ENCODE peak calls at places on chromosomes 3 and 15, in four cellular contexts. R, K, D and J are unnamed samples.

GRCh38 chr3:100047455-100048141 is 66.7 kb downstream of the FILIP1L start:
- DNase-seq in D (no peak), K (no peak), R (no peak), J (no peak)

GRCh38 chr15:94125131-94125530 is 106.2 kb upstream of the MCTP2 start:
- DNase-seq in D (no peak), R (no peak), K (no peak), J (no peak)

GRCh38 chr3:72147600-72147999 is 362.7 kb upstream of the PROK2 start:
- DNase-seq in R (no peak), K (no peak), D (no peak), J (no peak)

GRCh38 chr3:145889730-145890129 is 271.3 kb downstream of the PLOD2 start:
- DNase-seq in R (no peak), D (no peak), K (no peak), J (no peak)

GRCh38 chr15:25717116-25717755 is 145.9 kb downstream of the ATP10A start:
- DNase-seq in D (peak), R (no peak), K (no peak), J (no peak)

GRCh38 chr3:150469931-150470740 is 62.0 kb downstream of the TSC22D2 start:
- DNase-seq in R (no peak), K (no peak), D (no peak), J (no peak)

GRCh38 chr3:116661196-116661595 is 48.4 kb upstream of the TUSC7 start:
- DNase-seq in K (no peak), D (no peak), R (no peak), J (no peak)

GRCh38 chr15:38002883-38003477 is 68.5 kb downstream of the TMCO5A start:
- DNase-seq in K (peak), D (peak), R (peak), J (peak)

GRCh38 chr3:186782542-186783069 is 771 bp upstream of the EIF4A2 start:
- DNase-seq in D (no peak), R (no peak), K (no peak), J (no peak)

GRCh38 chr15:100588638-100589242 is 13.2 kb downstream of the LINS1 start:
- DNase-seq in R (no peak), D (no peak), K (no peak), J (no peak)

GRCh38 chr15:83248151-83248851 is 36.2 kb downstream of the BNC1 start:
- DNase-seq in D (no peak), R (no peak), K (peak), J (peak)

GRCh38 chr3:187368765-187369450 is 723 bp downstream of the RTP4 start:
- DNase-seq in K (no peak), D (no peak), R (no peak), J (peak)

GRCh38 chr15:52171386-52171785 is 19.8 kb downstream of the GNB5 start:
- DNase-seq in R (no peak), K (no peak), D (no peak), J (no peak)

GRCh38 chr15:66400351-66400774 is 13.7 kb downstream of the MAP2K1 start:
- DNase-seq in R (no peak), D (no peak), K (no peak), J (no peak)

GRCh38 chr15:66403323-66403722 is 16.6 kb downstream of the MAP2K1 start:
- DNase-seq in D (no peak), K (no peak), R (no peak), J (no peak)

GRCh38 chr15:66402885-66403284 is 16.2 kb downstream of the MAP2K1 start:
- DNase-seq in K (no peak), D (no peak), R (no peak), J (no peak)

GRCh38 chr15:66399276-66399675 is 12.6 kb downstream of the MAP2K1 start:
- DNase-seq in K (no peak), R (no peak), D (no peak), J (no peak)

DNA sequence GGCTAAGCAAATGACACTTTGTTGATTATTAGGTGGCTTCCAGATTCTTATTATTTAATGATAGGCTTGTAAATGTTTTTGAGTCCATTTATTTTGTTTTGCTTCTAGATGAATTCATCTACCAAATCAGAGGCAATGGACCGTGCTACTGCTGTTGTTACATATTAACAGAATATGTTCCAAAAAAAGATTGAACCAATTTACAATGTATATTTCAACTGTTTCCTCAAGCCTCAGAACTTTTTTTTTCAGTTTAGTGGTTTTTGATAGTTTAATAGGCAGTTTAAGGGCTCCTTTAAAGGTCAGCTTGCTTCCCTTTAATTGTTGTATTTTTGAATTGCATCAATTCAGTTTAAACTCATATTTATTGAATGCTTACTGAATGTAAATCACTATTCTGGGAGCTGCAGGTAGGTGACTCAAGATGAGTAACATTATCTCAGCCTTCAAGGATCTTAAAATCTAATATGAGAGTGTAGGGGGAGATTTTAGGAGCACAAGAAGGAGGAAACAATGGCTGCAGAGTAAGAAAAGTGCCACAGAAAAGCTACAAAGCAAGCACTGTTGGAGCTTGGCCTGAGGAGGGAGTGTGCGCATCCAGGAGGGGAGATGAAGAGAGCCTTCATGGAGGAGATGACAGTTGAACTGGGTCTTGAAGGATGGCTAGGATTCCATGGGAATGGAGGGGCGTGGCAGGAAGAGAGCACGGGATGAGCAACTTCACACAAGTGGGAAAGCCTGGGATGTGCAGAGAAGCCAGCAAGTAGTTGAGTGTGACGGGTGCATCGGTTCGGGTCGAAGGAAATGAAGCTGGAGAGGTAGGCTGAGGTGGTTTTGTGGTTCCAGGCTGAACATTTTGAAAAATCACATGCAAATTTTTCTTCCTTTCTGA is 14.7 kb downstream of the MAP2K1 start:
- DNase-seq in R (no peak), D (no peak), K (no peak), J (no peak)
- H3K4me3 ChIP-seq in R (no peak), D (no peak), K (no peak), J (peak)

DNA sequence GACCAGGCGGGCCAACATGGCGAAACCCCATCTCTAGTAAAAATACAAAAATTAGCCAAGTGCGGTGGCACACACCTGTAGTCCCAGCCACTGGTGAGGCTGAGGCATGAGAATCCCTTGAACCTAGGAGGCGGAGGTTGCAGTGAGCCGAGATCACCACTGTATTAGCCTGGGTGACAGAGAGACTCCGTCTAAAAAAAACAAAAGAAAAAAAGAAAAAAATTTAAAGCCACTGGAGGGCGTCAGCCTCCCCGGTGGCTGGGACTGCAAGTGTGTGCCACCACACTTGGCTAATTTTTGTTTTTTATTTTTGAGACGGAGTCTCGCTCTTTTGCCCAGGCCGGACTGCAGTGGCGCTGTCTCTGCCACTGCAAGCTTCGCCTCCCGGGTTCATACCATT is 7.9 kb downstream of the RTF1 start:
- DNase-seq in K (no peak), D (no peak), R (no peak), J (no peak)
- TF ChIP-seq CTCF in K (no peak), D (no peak), R (no peak), J (no peak)

GRCh38 chr3:74348421-74348820 is 266.0 kb downstream of the CNTN3 start:
- DNase-seq in R (no peak), D (no peak), K (no peak), J (no peak)

GRCh38 chr3:74353039-74353438 is 261.4 kb downstream of the CNTN3 start:
- DNase-seq in K (no peak), D (no peak), R (no peak), J (no peak)

GRCh38 chr3:74349035-74349434 is 265.4 kb downstream of the CNTN3 start:
- DNase-seq in K (no peak), D (no peak), R (no peak), J (no peak)

GRCh38 chr3:74352166-74352565 is 262.3 kb downstream of the CNTN3 start:
- DNase-seq in D (no peak), K (no peak), R (no peak), J (no peak)

DNA sequence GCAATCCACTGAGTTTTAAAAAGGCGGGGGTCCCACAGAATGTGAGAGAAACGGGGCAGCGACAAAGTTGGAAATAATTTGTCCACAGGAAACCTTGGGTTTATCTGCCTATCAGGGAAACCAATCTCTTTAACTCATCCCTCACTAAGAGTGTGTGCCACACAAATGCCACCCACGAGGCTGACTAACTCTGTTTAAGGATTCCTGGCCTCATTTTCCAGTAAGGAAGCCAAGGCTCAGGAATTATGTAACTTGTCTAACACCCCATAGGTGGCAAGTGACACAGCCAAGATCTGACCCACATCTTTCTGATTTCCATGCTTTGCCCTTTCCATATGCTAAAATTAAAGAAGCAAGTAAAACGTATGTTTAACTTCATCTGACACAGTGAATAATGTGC is 263.2 kb downstream of the CNTN3 start:
- DNase-seq in R (no peak), K (no peak), D (no peak), J (no peak)
- H3K4me3 ChIP-seq in R (no peak), K (no peak), D (no peak), J (no peak)

DNA sequence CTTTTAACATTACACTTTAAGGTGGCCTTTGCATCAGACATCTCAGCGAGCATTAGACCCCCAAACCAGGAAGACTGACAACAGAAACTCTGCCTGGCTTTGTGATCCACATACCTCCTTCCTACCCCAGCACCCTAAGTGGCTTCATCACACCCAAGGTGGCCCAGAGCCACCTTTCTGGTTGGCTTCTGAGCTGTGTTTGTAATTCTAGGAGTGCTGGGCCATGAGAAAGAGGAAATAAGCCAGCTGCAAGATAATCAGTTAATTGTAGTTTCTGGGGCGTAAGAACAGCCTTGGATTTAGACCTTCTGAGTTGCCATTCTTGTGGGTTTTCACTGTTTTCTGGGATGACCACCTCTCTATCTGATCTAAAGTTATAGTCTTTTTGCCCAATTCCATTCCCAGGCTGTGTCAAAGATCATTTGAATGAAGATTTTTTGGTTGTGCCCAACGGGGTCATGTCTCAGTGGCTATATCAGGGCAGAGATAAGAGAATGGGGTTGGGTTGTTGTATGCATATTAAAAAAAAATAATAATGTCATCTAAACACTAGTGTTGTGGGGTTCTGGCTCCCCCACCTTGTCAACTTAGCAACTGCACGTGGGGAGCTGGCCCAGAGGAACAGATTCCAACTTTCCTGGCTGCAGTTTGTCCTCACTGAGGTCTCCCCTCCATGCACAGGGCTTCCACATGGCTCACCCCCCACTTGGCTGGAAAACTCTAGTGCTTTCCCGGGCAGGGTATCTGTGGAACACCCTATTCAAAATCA is 234.8 kb upstream of the WNT5A start:
- DNase-seq in D (no peak), K (peak), R (no peak), J (no peak)
- TF ChIP-seq CTCF in D (peak), K (peak), R (peak), J (peak)

DNA sequence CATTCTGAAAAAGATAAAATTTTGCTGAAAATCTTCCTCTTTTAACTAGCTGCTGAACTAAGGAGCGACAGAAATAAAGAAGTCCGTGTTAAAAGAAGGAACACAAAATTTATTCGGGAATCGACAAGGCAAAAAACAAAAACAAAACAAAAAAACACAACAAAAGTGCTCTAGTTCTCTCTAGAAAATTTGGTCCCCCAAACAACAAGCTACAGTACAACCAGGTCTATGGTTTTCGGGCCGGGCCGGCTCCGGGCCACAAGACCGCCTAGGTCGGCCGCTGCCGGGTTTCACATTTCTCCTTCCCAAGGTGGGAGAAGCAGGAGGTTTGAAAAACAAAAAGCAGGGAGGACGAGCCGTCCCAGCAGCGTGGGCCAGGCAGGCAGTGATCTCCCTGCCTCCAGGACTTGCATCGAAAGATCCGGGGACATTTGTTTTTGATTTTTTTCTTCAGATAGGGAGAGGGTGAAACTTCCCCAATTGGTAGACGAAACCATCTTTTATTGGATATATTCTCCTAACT is 2.7 kb downstream of the FOXL2 start:
- DNase-seq in D (peak), K (no peak), R (no peak), J (no peak)
- H3K4me3 ChIP-seq in D (no peak), K (no peak), R (peak), J (no peak)